ENCODE peak calls at places on chromosomes 16 and 17, in seven cellular contexts. Q, M, P, E, F, W and J are unnamed samples.

GRCh38 chr16:871562-872330 is 71.2 kb upstream of the GNG13 start:
- DNase-seq in E (no peak), W (no peak), Q (no peak), F (no peak), P (no peak), M (peak), J (no peak)

GRCh38 chr16:54687043-54687655 is 243.5 kb upstream of the IRX5 start:
- DNase-seq in P (no peak), Q (no peak), M (no peak), E (no peak), W (no peak), F (no peak), J (no peak)

GRCh38 chr16:25834101-25834500 is 142.3 kb downstream of the HS3ST4 start:
- DNase-seq in F (no peak), E (no peak), W (no peak), P (no peak), Q (no peak), M (no peak), J (no peak)

GRCh38 chr16:600781-601180 is 10.9 kb downstream of the RAB40C start:
- DNase-seq in P (peak), M (no peak), Q (peak), E (no peak), W (no peak), F (no peak), J (no peak)

GRCh38 chr17:14803781-14804180 is 461.3 kb downstream of the PMP22 start:
- DNase-seq in M (no peak), E (no peak), Q (no peak), F (no peak), W (no peak), P (peak), J (no peak)

GRCh38 chr17:50355336-50355700 is 9.4 kb downstream of the XYLT2 start:
- DNase-seq in W (no peak), M (no peak), E (no peak), P (no peak), F (no peak), Q (no peak), J (no peak)

GRCh38 chr17:3913531-3914318 is 2.5 kb downstream of the P2RX1 start:
- DNase-seq in M (peak), F (peak), E (peak), P (peak), Q (peak), W (peak), J (no peak)

GRCh38 chr17:55175788-55176425 is 88.9 kb upstream of the HLF start:
- DNase-seq in W (no peak), P (no peak), F (no peak), M (no peak), E (no peak), Q (no peak), J (no peak)

GRCh38 chr17:77566566-77566965 is 391.9 kb upstream of the TNRC6C start:
- DNase-seq in W (no peak), F (no peak), M (no peak), E (no peak), Q (no peak), P (no peak), J (no peak)

GRCh38 chr16:81612351-81613170 is 166.5 kb upstream of the PLCG2 start:
- DNase-seq in Q (no peak), W (no peak), F (no peak), M (no peak), P (peak), E (no peak), J (no peak)

GRCh38 chr17:30240177-30240576 is 4.7 kb upstream of the SLC6A4 start:
- DNase-seq in Q (no peak), P (no peak), W (no peak), F (no peak), M (no peak), E (no peak), J (no peak)

GRCh38 chr17:27237890-27238289 is 56.0 kb upstream of the WSB1 start:
- DNase-seq in M (no peak), W (no peak), E (no peak), P (no peak), F (no peak), Q (no peak), J (no peak)

GRCh38 chr16:74888227-74888862 is 96.6 kb downstream of the WDR59 start:
- DNase-seq in P (no peak), W (no peak), Q (no peak), E (no peak), F (no peak), M (no peak), J (peak)

GRCh38 chr17:7425316-7425715 is at the start of gene SPEM2:
- DNase-seq in Q (no peak), F (no peak), E (no peak), W (no peak), P (no peak), M (no peak), J (no peak)

GRCh38 chr17:31318298-31319190 is 2.9 kb downstream of the EVI2A start:
- DNase-seq in M (peak), P (peak), F (peak), Q (peak), W (no peak), E (peak), J (peak)

GRCh38 chr17:67377727-67378443 is 804 bp downstream of the PITPNC1 start:
- DNase-seq in E (peak), F (peak), M (peak), W (peak), Q (peak), P (peak), J (peak)

GRCh38 chr16:83913234-83913633 is 14.3 kb downstream of the MLYCD start:
- DNase-seq in M (peak), W (no peak), F (no peak), P (peak), E (no peak), Q (no peak), J (no peak)

GRCh38 chr17:80761421-80761871 is 216.8 kb downstream of the RPTOR start:
- DNase-seq in W (no peak), F (peak), M (no peak), Q (no peak), P (peak), E (peak), J (peak)

GRCh38 chr17:40551091-40551873 is 14.0 kb downstream of the CCR7 start:
- DNase-seq in M (peak), F (no peak), P (peak), Q (no peak), E (peak), W (no peak), J (no peak)

GRCh38 chr16:75111514-75112280 is 4.9 kb downstream of the LDHD start:
- DNase-seq in F (no peak), Q (no peak), M (peak), P (peak), W (peak), E (no peak), J (no peak)

GRCh38 chr16:7755347-7755746 is 422.7 kb downstream of the RBFOX1 start:
- DNase-seq in F (no peak), M (no peak), P (no peak), E (no peak), Q (no peak), W (no peak), J (no peak)

GRCh38 chr17:81523139-81524062 is 4.8 kb upstream of the FSCN2 start:
- DNase-seq in E (peak), F (no peak), P (peak), W (peak), Q (peak), M (no peak), J (no peak)

GRCh38 chr16:55543470-55543869 is 23.0 kb upstream of the CAPNS2 start:
- DNase-seq in E (peak), Q (peak), P (peak), M (no peak), F (no peak), W (no peak), J (no peak)

GRCh38 chr16:1791256-1791942 is 2.1 kb downstream of the IGFALS start:
- DNase-seq in F (no peak), W (peak), Q (peak), E (no peak), P (no peak), M (no peak), J (no peak)

GRCh38 chr16:80852261-80852872 is 48.0 kb upstream of the CDYL2 start:
- DNase-seq in M (no peak), F (no peak), Q (peak), P (peak), W (peak), E (peak), J (peak)

GRCh38 chr17:14214271-14214670 is 22.4 kb downstream of the CDRT15 start:
- DNase-seq in F (no peak), W (no peak), Q (no peak), M (no peak), P (peak), E (no peak), J (peak)

GRCh38 chr16:57539072-57539796 is 2.9 kb upstream of the CCDC102A start:
- DNase-seq in M (no peak), W (no peak), Q (no peak), F (no peak), E (no peak), P (no peak), J (no peak)

GRCh38 chr17:9350083-9350482 is 225.5 kb downstream of the STX8 start:
- DNase-seq in E (peak), M (no peak), Q (no peak), F (no peak), P (peak), W (no peak), J (peak)

GRCh38 chr17:9218911-9219310 is 197.6 kb downstream of the NTN1 start:
- DNase-seq in E (no peak), P (peak), W (no peak), M (peak), F (no peak), Q (no peak), J (no peak)

GRCh38 chr16:50740747-50741146 is 1.1 kb upstream of the CYLD start:
- DNase-seq in W (no peak), P (no peak), Q (no peak), F (no peak), E (no peak), M (no peak), J (peak)

GRCh38 chr17:56679148-56679766 is 85.8 kb downstream of the NOG start:
- DNase-seq in P (peak), M (peak), Q (peak), F (no peak), E (peak), W (no peak), J (peak)

GRCh38 chr16:53541326-53541725 is 38.3 kb upstream of the AKTIP start:
- DNase-seq in Q (no peak), F (no peak), E (no peak), P (peak), W (no peak), M (no peak), J (no peak)

GRCh38 chr17:40447148-40447644 is 3.9 kb downstream of the IGFBP4 start:
- DNase-seq in P (peak), E (no peak), Q (no peak), F (no peak), W (no peak), M (no peak), J (no peak)

GRCh38 chr16:70418274-70418992 is 20.5 kb downstream of the ST3GAL2 start:
- DNase-seq in E (no peak), Q (no peak), P (no peak), F (no peak), M (no peak), W (peak), J (no peak)

GRCh38 chr16:56192971-56193936 is 2.0 kb downstream of the GNAO1 start:
- DNase-seq in P (no peak), M (no peak), W (no peak), E (no peak), F (no peak), Q (peak), J (no peak)

GRCh38 chr17:35900280-35900679 is 20.1 kb upstream of the CCL5 start:
- DNase-seq in Q (no peak), E (no peak), P (no peak), F (peak), W (no peak), M (no peak), J (no peak)

GRCh38 chr17:72661093-72661944 is 431.2 kb downstream of the SLC39A11 start:
- DNase-seq in Q (no peak), E (peak), P (no peak), F (no peak), W (no peak), M (no peak), J (peak)
- TF ChIP-seq CTCF in Q (peak), E (peak), P (peak), F (no peak), W (peak), M (no peak), J (peak)

DNA sequence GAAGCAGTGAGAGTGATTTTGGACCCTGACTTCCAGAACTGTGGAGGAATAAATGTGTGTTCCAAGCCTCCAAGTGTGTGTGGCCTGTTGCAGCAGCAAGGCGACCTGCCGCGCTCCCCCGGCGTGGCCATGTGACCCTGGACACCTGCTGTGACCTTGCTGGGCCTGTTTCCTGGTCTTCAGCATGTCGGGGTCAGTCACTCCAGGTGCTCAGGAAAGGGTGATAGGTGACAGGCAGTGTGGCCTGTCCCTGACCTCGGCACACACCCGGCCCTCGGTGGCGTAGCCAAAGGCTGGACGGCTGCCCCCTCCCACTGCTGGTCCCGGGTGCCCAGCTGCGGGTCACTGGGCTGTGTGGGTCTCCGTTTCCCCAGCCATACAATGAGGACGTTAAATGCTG is 31.8 kb upstream of the ZNF469 start:
- DNase-seq in F (no peak), P (no peak), Q (no peak), W (no peak), M (no peak), E (no peak), J (no peak)
- TF ChIP-seq CTCF in F (no peak), P (no peak), Q (no peak), W (no peak), M (no peak), E (no peak), J (no peak)

GRCh38 chr17:28366605-28367004 is 1.6 kb upstream of the SEBOX start:
- DNase-seq in W (peak), Q (peak), M (no peak), P (no peak), E (no peak), F (no peak), J (no peak)
- TF ChIP-seq CTCF in W (peak), Q (peak), M (no peak), P (peak), E (no peak), F (no peak), J (peak)

GRCh38 chr17:29143894-29144293 is 36.3 kb downstream of the MYO18A start:
- DNase-seq in F (no peak), M (peak), W (peak), Q (peak), P (no peak), E (peak), J (no peak)
- TF ChIP-seq CTCF in F (no peak), M (peak), W (peak), Q (peak), P (peak), E (peak), J (peak)